ENCODE peak calls at places on chromosome 3, in nine cellular contexts. L is aorta; Y is foreskin keratinocyte; N is Peyer's patch; S is RWPE1; U is effector memory CD4-positive, alpha-beta T cell; A is brain microvascular endothelial cell; W is right atrium auricular region; J is cardiac muscle cell. K is an unnamed sample.

GRCh38 chr3:112437146-112438022 is 61.9 kb downstream of the BTLA start:
- DNase-seq in L (no peak), Y (no peak), N (no peak), S (peak), U (no peak), A (peak), W (no peak), J (peak), K (peak)

GRCh38 chr3:55526332-55527030 is 39.4 kb upstream of the WNT5A start:
- DNase-seq in L (no peak), Y (no peak), N (no peak), S (no peak), U (no peak), A (no peak), W (no peak), J (no peak), K (no peak)

GRCh38 chr3:33482126-33482525 is 41.9 kb upstream of the UBP1 start:
- DNase-seq in L (no peak), Y (no peak), N (no peak), S (no peak), U (no peak), A (no peak), W (no peak), J (peak), K (no peak)

GRCh38 chr3:119841808-119842471 is 60.0 kb downstream of the NR1I2 start:
- DNase-seq in L (no peak), Y (no peak), N (no peak), S (no peak), U (no peak), A (no peak), W (no peak), J (no peak), K (no peak)

GRCh38 chr3:129399895-129400357 is 28.5 kb downstream of the EFCAB12 start:
- DNase-seq in L (no peak), Y (no peak), N (no peak), S (peak), U (no peak), A (no peak), W (no peak), J (no peak), K (no peak)

GRCh38 chr3:23301817-23302216 is 98.7 kb downstream of the UBE2E2 start:
- DNase-seq in L (no peak), Y (no peak), N (no peak), S (no peak), U (no peak), A (no peak), W (no peak), J (no peak), K (no peak)

GRCh38 chr3:113234688-113235260 is 23.4 kb downstream of the BOC start:
- DNase-seq in L (no peak), Y (no peak), N (no peak), S (no peak), U (no peak), A (no peak), W (no peak), J (peak), K (no peak)

GRCh38 chr3:39095778-39096177 is 11.6 kb downstream of the GORASP1 start:
- DNase-seq in L (no peak), Y (no peak), N (no peak), S (no peak), U (no peak), A (no peak), W (no peak), J (no peak), K (no peak)

GRCh38 chr3:141237701-141238521 is 6.3 kb downstream of the PXYLP1 start:
- DNase-seq in L (no peak), Y (no peak), N (no peak), S (no peak), U (no peak), A (no peak), W (no peak), J (peak), K (no peak)

GRCh38 chr3:46926871-46927717 is 49.5 kb downstream of the CCDC12 start:
- DNase-seq in L (no peak), Y (no peak), N (peak), S (no peak), U (no peak), A (no peak), W (no peak), J (no peak), K (no peak)

GRCh38 chr3:3594986-3595385 is 204.2 kb upstream of the LRRN1 start:
- DNase-seq in L (no peak), Y (no peak), N (no peak), S (no peak), U (no peak), A (no peak), W (no peak), J (no peak), K (no peak)

DNA sequence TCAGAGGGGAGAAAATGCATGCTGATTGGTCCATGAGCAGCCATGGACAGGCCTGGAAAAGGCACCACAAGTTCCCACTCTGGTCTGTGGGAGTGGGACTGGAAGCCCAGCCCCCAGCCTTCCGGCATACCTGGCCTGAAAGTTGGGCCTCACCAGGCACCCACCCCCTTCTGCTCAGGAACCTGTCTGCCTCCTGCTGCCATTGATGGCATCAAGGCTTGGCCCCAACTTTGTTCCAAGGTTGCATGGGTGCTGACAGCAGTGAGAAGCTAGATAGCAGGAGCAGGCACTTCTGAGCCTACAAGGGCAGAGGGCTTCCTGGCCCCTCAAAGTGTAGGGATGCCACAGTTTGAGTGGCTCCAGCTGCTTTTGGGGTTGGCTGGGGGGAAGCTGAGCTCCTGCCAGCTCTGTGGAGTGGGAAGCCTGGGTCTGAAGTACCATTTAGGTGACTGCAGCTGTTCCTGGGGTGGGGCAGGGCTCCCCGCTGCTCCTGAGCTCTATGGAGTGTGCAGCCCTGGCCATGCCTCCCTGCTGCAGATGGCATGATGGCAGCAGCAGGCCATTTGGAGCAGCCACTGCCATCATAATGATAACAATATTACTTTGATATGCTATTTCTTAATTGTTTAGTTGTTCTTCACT is 1054.1 kb upstream of the GBE1 start:
- DNase-seq in L (no peak), Y (no peak), N (no peak), S (no peak), U (no peak), A (no peak), W (no peak), J (no peak), K (no peak)
- H3K27ac ChIP-seq in L (no peak), Y (no peak), N (no peak), S (no peak), U (no peak), A (no peak), W (no peak), J (no peak), K (peak)

GRCh38 chr3:172052405-172052804 is 13.0 kb downstream of the FNDC3B start:
- DNase-seq in L (no peak), Y (no peak), N (no peak), S (no peak), U (no peak), A (no peak), W (no peak), J (no peak), K (no peak)

GRCh38 chr3:172051957-172052354 is 12.6 kb downstream of the FNDC3B start:
- DNase-seq in L (no peak), Y (no peak), N (no peak), S (no peak), U (no peak), A (no peak), W (no peak), J (no peak), K (no peak)

GRCh38 chr3:172056416-172056815 is 17.0 kb downstream of the FNDC3B start:
- DNase-seq in L (no peak), Y (no peak), N (no peak), S (no peak), U (no peak), A (no peak), W (no peak), J (no peak), K (no peak)

GRCh38 chr3:172051310-172051956 is 12.1 kb downstream of the FNDC3B start:
- DNase-seq in L (no peak), Y (no peak), N (no peak), S (no peak), U (no peak), A (no peak), W (no peak), J (no peak), K (no peak)

GRCh38 chr3:172054115-172054764 is 14.9 kb downstream of the FNDC3B start:
- DNase-seq in L (no peak), Y (no peak), N (no peak), S (no peak), U (no peak), A (no peak), W (no peak), J (no peak), K (no peak)
- H3K27ac ChIP-seq in L (peak), Y (no peak), N (no peak), S (no peak), U (no peak), A (no peak), W (no peak), J (peak), K (no peak)

GRCh38 chr3:77601853-77602440 is 562.0 kb downstream of the ROBO2 start:
- DNase-seq in L (no peak), Y (no peak), N (no peak), S (no peak), U (no peak), A (no peak), W (no peak), J (no peak), K (no peak)
- H3K27ac ChIP-seq in L (no peak), Y (no peak), N (no peak), S (no peak), U (no peak), A (no peak), W (no peak), J (no peak), K (no peak)

GRCh38 chr3:149620291-149621020 is 37.4 kb downstream of the WWTR1 start:
- DNase-seq in L (no peak), Y (no peak), N (no peak), S (no peak), U (no peak), A (peak), W (no peak), J (peak), K (no peak)
- H3K27ac ChIP-seq in L (no peak), Y (no peak), N (no peak), S (no peak), U (no peak), A (peak), W (peak), J (peak), K (peak)

DNA sequence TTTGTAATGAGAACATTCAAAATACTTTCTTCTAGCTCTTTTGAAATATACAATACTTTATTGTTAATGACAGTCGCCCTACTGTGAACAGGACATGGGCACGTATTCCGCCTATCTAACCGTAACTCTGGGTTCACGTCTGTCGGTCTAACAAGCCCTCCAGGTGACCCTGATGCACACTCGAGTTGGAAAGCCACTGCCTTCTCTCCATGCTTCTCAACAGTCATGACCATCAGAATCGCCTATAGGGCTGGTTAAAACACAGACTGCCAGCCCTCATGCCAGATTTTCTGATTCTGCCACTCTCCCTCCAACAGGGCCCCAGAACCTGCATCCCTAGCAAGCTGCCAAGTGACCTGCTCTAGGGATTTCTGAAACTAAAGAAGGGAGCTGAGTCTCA is 140.2 kb downstream of the FOXP1 start:
- DNase-seq in L (no peak), Y (no peak), N (no peak), S (no peak), U (no peak), A (no peak), W (no peak), J (no peak), K (no peak)
- H3K27ac ChIP-seq in L (no peak), Y (peak), N (peak), S (peak), U (peak), A (no peak), W (peak), J (no peak), K (peak)

GRCh38 chr3:126392246-126392645 is 2.5 kb upstream of the CFAP100 start:
- DNase-seq in L (no peak), Y (no peak), N (no peak), S (no peak), U (no peak), A (no peak), W (no peak), J (no peak), K (no peak)

GRCh38 chr3:126389792-126390142 is 4.9 kb upstream of the CFAP100 start:
- DNase-seq in L (no peak), Y (no peak), N (peak), S (no peak), U (no peak), A (no peak), W (no peak), J (no peak), K (no peak)

GRCh38 chr3:126390751-126391150 is 4.0 kb upstream of the CFAP100 start:
- DNase-seq in L (no peak), Y (no peak), N (peak), S (no peak), U (no peak), A (no peak), W (no peak), J (no peak), K (no peak)

GRCh38 chr3:126390201-126390600 is 4.5 kb upstream of the CFAP100 start:
- DNase-seq in L (no peak), Y (no peak), N (peak), S (no peak), U (no peak), A (no peak), W (no peak), J (no peak), K (no peak)

DNA sequence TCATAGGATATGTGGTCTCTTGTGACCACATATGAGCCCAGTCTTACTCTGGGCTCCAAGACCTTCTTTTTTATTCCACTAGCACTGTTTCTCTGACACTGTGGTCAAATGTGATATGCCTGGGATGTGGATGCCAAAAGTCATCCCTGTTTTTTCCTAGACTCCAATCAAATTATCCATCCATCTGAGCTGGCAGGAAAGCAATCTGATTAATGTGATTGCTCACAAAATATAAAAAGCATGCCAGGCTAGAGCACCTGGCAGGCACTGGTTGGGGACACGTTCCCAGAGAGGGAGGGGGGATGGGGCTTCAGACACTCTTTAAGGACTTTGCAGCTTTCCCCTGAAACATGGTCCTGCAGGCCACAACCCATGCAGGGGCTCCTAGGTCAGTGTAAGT is 3.1 kb upstream of the CFAP100 start:
- DNase-seq in L (no peak), Y (no peak), N (no peak), S (no peak), U (no peak), A (no peak), W (no peak), J (no peak), K (no peak)
- H3K27ac ChIP-seq in L (no peak), Y (no peak), N (no peak), S (no peak), U (no peak), A (no peak), W (no peak), J (no peak), K (no peak)